ENCODE peak calls at places on chromosomes 3 and 15, in nine cellular contexts. X is GM10248, R is AG04449, N is transverse colon, I is AG09319, Y is esophagus muscularis mucosa, Q is psoas muscle, V is lower lobe of right lung, P is lung. B is an unnamed sample.

GRCh38 chr15:48309740-48310139 is 21.5 kb upstream of the DUT start:
- DNase-seq in Q (no peak), Y (no peak), V (no peak), N (no peak), P (no peak), R (no peak), X (no peak), I (no peak), B (no peak)

GRCh38 chr3:30693470-30694120 is 87.2 kb downstream of the TGFBR2 start:
- DNase-seq in Y (no peak), X (peak; percentile 48), Q (no peak), P (no peak), V (no peak), I (peak; percentile 43), N (peak; percentile 30), R (no peak), B (peak; percentile 85)

GRCh38 chr3:149968216-149968615 is 2.5 kb downstream of the PFN2 start:
- DNase-seq in P (no peak), Q (no peak), X (no peak), I (no peak), N (no peak), Y (no peak), R (no peak), V (no peak), B (no peak)

GRCh38 chr3:48656841-48657281 is 5.8 kb downstream of the CELSR3 start:
- DNase-seq in I (no peak), X (no peak), P (no peak), R (no peak), N (no peak), Q (no peak), Y (no peak), V (no peak), B (no peak)

GRCh38 chr15:43268111-43269105 is 1.7 kb upstream of the TGM5 start:
- DNase-seq in I (no peak), N (no peak), R (no peak), V (no peak), Y (no peak), X (peak; percentile 57), P (no peak), Q (no peak), B (no peak)

GRCh38 chr3:176948123-176948522 is 249.2 kb downstream of the TBL1XR1 start:
- DNase-seq in X (no peak), P (no peak), N (no peak), I (no peak), R (no peak), Y (no peak), V (no peak), Q (no peak), B (no peak)

GRCh38 chr15:77715860-77716259 is 83.1 kb upstream of the LINGO1 start:
- DNase-seq in N (no peak), V (no peak), Y (no peak), I (no peak), P (no peak), R (no peak), Q (no peak), X (no peak), B (no peak)

GRCh38 chr15:92780816-92781215 is 119.3 kb upstream of the CHD2 start:
- DNase-seq in P (no peak), X (no peak), Y (no peak), I (no peak), R (no peak), V (no peak), N (no peak), Q (no peak), B (no peak)

GRCh38 chr3:156388469-156389150 is 166.3 kb downstream of the SSR3 start:
- DNase-seq in P (no peak), R (peak; percentile 96), Y (no peak), I (peak; percentile 95), N (no peak), Q (no peak), X (no peak), V (no peak), B (peak; percentile 69)

GRCh38 chr3:38605981-38606380 is 43.5 kb downstream of the SCN5A start:
- DNase-seq in V (no peak), I (no peak), R (no peak), N (no peak), Q (peak; percentile 11), P (no peak), Y (no peak), X (no peak), B (no peak)

GRCh38 chr3:33439421-33440327 is 531 bp downstream of the UBP1 start:
- DNase-seq in N (peak; percentile 56), V (peak; percentile 81), X (peak; percentile 70), Q (no peak), R (no peak), P (peak; percentile 56), Y (no peak), I (no peak), B (peak; percentile 39)

GRCh38 chr3:50474717-50475116 is 28.7 kb downstream of the CACNA2D2 start:
- DNase-seq in I (no peak), R (no peak), N (no peak), Q (no peak), Y (no peak), X (no peak), P (no peak), V (no peak), B (peak; percentile 41)

GRCh38 chr15:85692873-85693272 is 101.9 kb downstream of the KLHL25 start:
- DNase-seq in Q (no peak), I (no peak), V (no peak), R (no peak), X (no peak), N (peak; percentile 51), Y (no peak), P (no peak), B (no peak)

GRCh38 chr15:94042163-94042954 is 189.0 kb upstream of the MCTP2 start:
- DNase-seq in I (no peak), N (no peak), V (no peak), X (no peak), R (no peak), Y (no peak), P (no peak), Q (no peak), B (peak; percentile 71)

GRCh38 chr15:94041731-94042130 is 189.6 kb upstream of the MCTP2 start:
- DNase-seq in R (no peak), N (no peak), Y (no peak), I (no peak), X (no peak), Q (no peak), P (no peak), V (no peak), B (no peak)

GRCh38 chr15:94036156-94036555 is 195.2 kb upstream of the MCTP2 start:
- DNase-seq in P (no peak), I (no peak), Q (no peak), Y (no peak), V (no peak), X (no peak), N (no peak), R (no peak), B (no peak)

GRCh38 chr15:94040523-94041248 is 190.7 kb upstream of the MCTP2 start:
- DNase-seq in Q (no peak), Y (no peak), V (no peak), N (no peak), I (no peak), P (no peak), R (peak; percentile 40), X (no peak), B (no peak)
- TF ChIP-seq CTCF in Q (no peak), Y (no peak), V (no peak), N (no peak), I (no peak), P (no peak), R (no peak), X (no peak), B (no peak)

DNA sequence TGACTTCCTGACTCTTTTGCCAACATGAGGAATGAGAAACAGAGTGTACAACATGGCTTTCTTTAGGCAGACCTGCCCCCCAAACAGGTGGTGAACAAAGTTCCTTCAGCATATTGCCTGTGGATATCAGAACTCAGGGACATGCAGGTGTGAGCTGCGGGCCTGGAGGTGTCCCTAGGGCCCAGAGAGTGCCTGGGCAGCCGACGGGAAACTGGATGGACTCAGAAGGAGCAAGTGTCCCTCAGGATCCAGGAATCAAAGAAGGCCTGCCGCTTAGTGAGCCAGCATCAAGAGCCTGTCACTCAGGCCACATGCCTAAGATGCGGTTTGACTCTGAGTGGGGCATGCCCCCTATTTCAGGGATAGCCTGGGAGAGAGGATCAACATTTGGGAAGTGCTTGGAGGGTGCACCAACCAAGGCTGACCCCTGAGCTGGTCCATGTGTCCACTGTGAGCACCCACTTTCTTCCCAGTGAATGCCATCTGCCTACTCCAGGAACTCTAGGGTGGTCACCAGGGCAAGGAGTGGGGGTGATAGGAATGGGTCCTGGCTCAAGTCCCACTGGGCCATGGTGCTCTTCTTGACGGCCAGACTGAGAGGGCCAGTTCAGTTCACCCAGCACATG is 16.1 kb upstream of the POLR2M start:
- DNase-seq in N (no peak), Y (no peak), V (no peak), R (no peak), Q (no peak), X (no peak), I (no peak), P (no peak), B (no peak)
- TF ChIP-seq CTCF in N (no peak), Y (no peak), V (no peak), R (no peak), Q (no peak), X (no peak), I (no peak), P (no peak), B (no peak)

GRCh38 chr3:65907232-65908130 is 131.2 kb downstream of the MAGI1 start:
- DNase-seq in P (no peak), N (no peak), Q (no peak), Y (no peak), V (no peak), I (no peak), R (no peak), X (no peak), B (no peak)
- TF ChIP-seq CTCF in P (no peak), N (no peak), Q (no peak), Y (no peak), V (no peak), I (no peak), R (no peak), X (no peak), B (no peak)

GRCh38 chr3:123286308-123287023 is 84.7 kb downstream of the SEC22A start:
- DNase-seq in V (no peak), Y (peak; percentile 87), X (peak; percentile 83), I (no peak), N (peak; percentile 21), R (no peak), P (peak; percentile 29), Q (peak; percentile 44), B (peak; percentile 83)
- TF ChIP-seq CTCF in V (peak; percentile 51), Y (peak; percentile 28), X (peak; percentile 76), I (peak; percentile 87), N (peak; percentile 55), R (peak; percentile 96), P (no peak), Q (peak; percentile 29), B (peak; percentile 97)

B was measured in fibroblast of pulmonary artery.